ENCODE peak calls at places on chromosome 17, in four cellular contexts. One of them, this sample, is unnamed.

GRCh38 chr17:62398891-62399290 is 18.5 kb downstream of the EFCAB3 start:
- DNase-seq in progenitor cell of endocrine pancreas: no peak
- DNase-seq in mammary epithelial cell: no peak
- DNase-seq in H9: no peak
- DNase-seq in this sample: no peak

GRCh38 chr17:51852603-51853002 is 305.9 kb downstream of the CA10 start:
- DNase-seq in progenitor cell of endocrine pancreas: no peak
- DNase-seq in mammary epithelial cell: no peak
- DNase-seq in H9: no peak
- DNase-seq in this sample: no peak

GRCh38 chr17:21213491-21214014 is 408 bp downstream of the TMEM11 start:
- DNase-seq in progenitor cell of endocrine pancreas: peak
- DNase-seq in mammary epithelial cell: no peak
- DNase-seq in H9: no peak
- DNase-seq in this sample: peak

GRCh38 chr17:59963738-59964454 is 644 bp downstream of the RNFT1 start:
- DNase-seq in progenitor cell of endocrine pancreas: no peak
- DNase-seq in mammary epithelial cell: peak
- DNase-seq in H9: no peak
- DNase-seq in this sample: peak

GRCh38 chr17:43368740-43369506 is 29.9 kb upstream of the ARL4D start:
- DNase-seq in progenitor cell of endocrine pancreas: peak
- DNase-seq in mammary epithelial cell: peak
- DNase-seq in H9: peak
- DNase-seq in this sample: peak

GRCh38 chr17:42182927-42183734 is 2.1 kb downstream of the HCRT start:
- DNase-seq in progenitor cell of endocrine pancreas: no peak
- DNase-seq in mammary epithelial cell: peak
- DNase-seq in H9: no peak
- DNase-seq in this sample: no peak

GRCh38 chr17:6775871-6776405 is at the start of gene FBXO39:
- DNase-seq in progenitor cell of endocrine pancreas: no peak
- DNase-seq in mammary epithelial cell: no peak
- DNase-seq in H9: peak
- DNase-seq in this sample: peak

GRCh38 chr17:81534157-81535006 is 6.2 kb downstream of the FSCN2 start:
- DNase-seq in progenitor cell of endocrine pancreas: no peak
- DNase-seq in mammary epithelial cell: no peak
- DNase-seq in H9: no peak
- DNase-seq in this sample: no peak

GRCh38 chr17:70886648-70887047 is 717.3 kb downstream of the KCNJ2 start:
- DNase-seq in progenitor cell of endocrine pancreas: no peak
- DNase-seq in mammary epithelial cell: no peak
- DNase-seq in H9: no peak
- DNase-seq in this sample: no peak

GRCh38 chr17:18301081-18301480 is 13.7 kb downstream of the TOP3A start:
- DNase-seq in progenitor cell of endocrine pancreas: no peak
- DNase-seq in mammary epithelial cell: no peak
- DNase-seq in H9: no peak
- DNase-seq in this sample: no peak

GRCh38 chr17:57705921-57706695 is 39.0 kb downstream of the CCDC182 start:
- DNase-seq in progenitor cell of endocrine pancreas: no peak
- DNase-seq in mammary epithelial cell: no peak
- DNase-seq in H9: no peak
- DNase-seq in this sample: no peak

GRCh38 chr17:43524945-43525575 is 21.1 kb downstream of the ETV4 start:
- DNase-seq in progenitor cell of endocrine pancreas: no peak
- DNase-seq in mammary epithelial cell: no peak
- DNase-seq in H9: no peak
- DNase-seq in this sample: no peak

GRCh38 chr17:4657678-4658077 is 16.2 kb upstream of the ALOX15 start:
- DNase-seq in progenitor cell of endocrine pancreas: no peak
- DNase-seq in mammary epithelial cell: no peak
- DNase-seq in H9: no peak
- DNase-seq in this sample: no peak

GRCh38 chr17:78337244-78338109 is 22.4 kb downstream of the SOCS3 start:
- DNase-seq in progenitor cell of endocrine pancreas: no peak
- DNase-seq in mammary epithelial cell: peak
- DNase-seq in H9: peak
- DNase-seq in this sample: no peak

GRCh38 chr17:80477647-80478478 is 1.5 kb upstream of the NPTX1 start:
- DNase-seq in progenitor cell of endocrine pancreas: peak
- DNase-seq in mammary epithelial cell: peak
- DNase-seq in H9: peak
- DNase-seq in this sample: peak
- TF ChIP-seq CTCF in progenitor cell of endocrine pancreas: peak
- TF ChIP-seq CTCF in mammary epithelial cell: peak
- TF ChIP-seq CTCF in H9: peak
- TF ChIP-seq CTCF in this sample: peak

DNA sequence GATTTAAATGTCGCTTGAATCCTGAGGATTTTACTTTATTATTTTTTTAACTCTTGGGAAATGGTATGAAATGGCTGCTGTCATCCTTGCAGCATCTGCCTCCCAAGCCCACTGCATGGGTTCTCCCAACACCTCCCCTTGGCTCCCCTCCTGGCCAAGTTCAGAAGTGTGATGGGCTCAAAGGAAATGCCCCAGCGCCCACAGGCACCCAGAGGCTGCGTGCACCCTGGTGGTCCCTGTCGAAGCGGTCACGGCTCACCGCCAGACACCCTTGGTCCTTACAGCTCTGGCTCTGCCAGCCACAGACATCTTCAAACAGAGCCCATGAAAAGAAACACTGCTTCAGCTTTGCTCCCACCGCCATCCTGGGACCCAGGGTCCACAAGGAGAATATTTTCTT is 334.7 kb downstream of the SOX9 start:
- DNase-seq in progenitor cell of endocrine pancreas: no peak
- DNase-seq in mammary epithelial cell: no peak
- DNase-seq in H9: no peak
- DNase-seq in this sample: peak
- TF ChIP-seq CTCF in progenitor cell of endocrine pancreas: no peak
- TF ChIP-seq CTCF in mammary epithelial cell: peak
- TF ChIP-seq CTCF in H9: peak
- TF ChIP-seq CTCF in this sample: no peak

GRCh38 chr17:16286947-16287562 is 66.2 kb downstream of the CENPV start:
- DNase-seq in progenitor cell of endocrine pancreas: no peak
- DNase-seq in mammary epithelial cell: no peak
- DNase-seq in H9: peak
- DNase-seq in this sample: no peak
- TF ChIP-seq CTCF in progenitor cell of endocrine pancreas: no peak
- TF ChIP-seq CTCF in mammary epithelial cell: no peak
- TF ChIP-seq CTCF in H9: peak
- TF ChIP-seq CTCF in this sample: no peak

GRCh38 chr17:44832821-44833220 is 2.7 kb upstream of the GJC1 start:
- DNase-seq in progenitor cell of endocrine pancreas: no peak
- DNase-seq in mammary epithelial cell: no peak
- DNase-seq in H9: no peak
- DNase-seq in this sample: no peak
- TF ChIP-seq CTCF in progenitor cell of endocrine pancreas: peak
- TF ChIP-seq CTCF in mammary epithelial cell: no peak
- TF ChIP-seq CTCF in H9: peak
- TF ChIP-seq CTCF in this sample: no peak

GRCh38 chr17:38459556-38459955 is 31.3 kb downstream of the ARHGAP23 start:
- DNase-seq in progenitor cell of endocrine pancreas: no peak
- DNase-seq in mammary epithelial cell: no peak
- DNase-seq in H9: no peak
- DNase-seq in this sample: peak
- TF ChIP-seq CTCF in progenitor cell of endocrine pancreas: no peak
- TF ChIP-seq CTCF in mammary epithelial cell: no peak
- TF ChIP-seq CTCF in H9: no peak
- TF ChIP-seq CTCF in this sample: no peak

GRCh38 chr17:977163-977562 is 2.4 kb downstream of the NXN start:
- DNase-seq in progenitor cell of endocrine pancreas: no peak
- DNase-seq in mammary epithelial cell: no peak
- DNase-seq in H9: no peak
- DNase-seq in this sample: no peak
- TF ChIP-seq CTCF in progenitor cell of endocrine pancreas: no peak
- TF ChIP-seq CTCF in mammary epithelial cell: no peak
- TF ChIP-seq CTCF in H9: no peak
- TF ChIP-seq CTCF in this sample: no peak

DNA sequence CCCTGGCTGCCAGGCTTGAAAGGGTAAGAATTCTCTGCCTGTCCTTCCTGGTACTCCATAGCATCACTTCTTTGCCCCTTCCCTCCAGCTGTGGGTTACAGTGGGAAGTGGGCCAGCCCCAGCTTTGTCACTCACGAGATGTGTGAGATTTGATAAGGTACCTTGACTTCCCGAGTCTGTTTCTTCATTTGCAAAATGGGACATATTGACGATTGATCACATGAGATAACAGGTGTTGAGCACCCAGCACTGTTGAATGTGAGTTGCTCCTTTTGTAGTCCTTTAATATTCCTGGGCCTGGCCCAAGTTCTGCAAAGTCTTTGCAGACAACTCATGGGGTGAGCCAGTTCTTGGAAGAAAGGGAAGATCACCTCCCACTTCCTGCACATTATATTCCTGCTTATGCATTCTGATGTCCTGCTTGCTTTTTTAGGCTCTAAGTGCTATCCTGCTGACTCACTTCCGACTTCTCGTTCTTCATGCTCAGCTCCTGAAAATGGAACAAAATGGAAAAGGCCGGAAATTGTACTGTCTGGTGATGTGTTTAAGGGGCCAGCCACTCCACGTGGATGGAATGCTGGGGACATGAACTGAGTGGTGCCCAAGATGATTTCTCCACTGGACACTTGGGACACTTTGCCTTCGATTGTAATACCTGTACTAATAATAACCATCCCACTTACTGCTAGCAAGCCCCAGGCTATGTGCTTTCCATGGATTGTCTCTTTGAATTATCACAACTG is 8.3 kb upstream of the NLK start:
- DNase-seq in progenitor cell of endocrine pancreas: no peak
- DNase-seq in mammary epithelial cell: peak
- DNase-seq in H9: no peak
- DNase-seq in this sample: no peak
- TF ChIP-seq CTCF in progenitor cell of endocrine pancreas: no peak
- TF ChIP-seq CTCF in mammary epithelial cell: no peak
- TF ChIP-seq CTCF in H9: no peak
- TF ChIP-seq CTCF in this sample: no peak

DNA sequence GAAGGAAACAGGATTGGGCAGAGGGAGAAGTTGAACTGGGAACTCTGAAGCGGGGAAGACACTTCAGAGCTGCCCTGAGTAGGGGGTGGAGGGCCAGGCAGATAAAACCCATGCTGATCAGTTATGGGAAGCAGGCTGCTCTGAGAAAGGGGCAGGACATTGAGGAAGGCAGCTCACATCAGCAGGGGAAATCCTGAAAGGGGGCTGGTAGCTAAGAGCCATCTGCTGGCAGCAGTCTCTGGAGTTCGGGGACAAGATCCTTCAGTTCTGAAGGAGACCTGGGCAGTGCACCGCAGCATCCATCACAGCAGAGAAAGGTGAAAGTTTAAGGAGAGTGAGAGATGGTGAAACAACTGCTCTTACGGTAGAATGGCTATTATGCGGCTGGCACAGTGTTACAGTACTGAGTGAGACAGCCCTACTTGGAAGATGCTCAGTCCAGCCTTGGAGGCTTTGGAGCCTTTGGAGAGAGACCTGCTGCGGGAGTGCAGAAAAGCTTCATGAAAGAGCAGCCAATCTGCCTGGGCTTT is 5.4 kb upstream of the KIF18B start:
- DNase-seq in progenitor cell of endocrine pancreas: no peak
- DNase-seq in mammary epithelial cell: no peak
- DNase-seq in H9: peak
- DNase-seq in this sample: no peak
- TF ChIP-seq CTCF in progenitor cell of endocrine pancreas: no peak
- TF ChIP-seq CTCF in mammary epithelial cell: no peak
- TF ChIP-seq CTCF in H9: peak
- TF ChIP-seq CTCF in this sample: no peak

DNA sequence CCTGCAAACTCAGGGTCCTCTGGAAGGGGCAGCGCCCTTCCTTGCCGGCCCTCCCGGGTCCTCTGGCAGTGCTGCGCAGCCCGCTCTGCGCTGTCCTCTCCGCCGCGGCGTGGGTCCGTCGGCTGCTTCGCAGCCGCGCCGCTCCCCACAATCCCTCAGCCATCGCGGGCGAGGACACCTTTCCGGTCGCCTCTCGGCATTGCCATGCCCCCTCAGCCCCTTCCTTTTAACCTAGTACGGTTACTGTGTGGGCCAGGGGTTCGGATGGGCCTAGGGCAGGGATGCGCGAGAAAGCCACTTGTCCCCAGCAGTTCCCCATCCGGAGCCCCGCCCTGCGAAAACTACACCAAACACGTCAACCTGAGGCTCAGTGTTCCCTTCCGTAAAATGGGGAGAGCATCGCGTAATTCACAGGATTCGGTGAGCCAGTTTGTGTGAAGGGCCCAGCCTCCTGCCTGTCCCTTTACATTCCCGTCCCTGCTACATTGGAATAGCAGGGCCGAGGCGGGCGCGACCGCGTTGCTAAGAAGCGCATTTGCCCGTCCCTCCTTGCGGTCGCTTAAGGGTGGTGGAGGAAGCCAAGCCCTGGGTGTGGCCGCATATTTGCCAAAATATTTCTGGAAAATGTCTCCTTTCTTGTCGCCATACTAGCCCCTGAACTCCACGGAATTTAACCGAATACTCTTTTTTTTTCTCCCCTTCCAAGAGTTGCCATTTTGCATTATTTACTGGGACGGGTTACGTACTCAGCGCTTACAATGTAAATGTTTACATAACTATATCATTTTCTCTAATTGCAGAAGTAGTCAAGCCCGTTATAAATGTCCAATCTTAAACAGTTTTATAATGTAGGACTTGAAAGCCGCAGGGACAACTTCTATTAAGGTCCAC is 13.2 kb downstream of the COPZ2 start:
- DNase-seq in progenitor cell of endocrine pancreas: no peak
- DNase-seq in mammary epithelial cell: peak
- DNase-seq in H9: peak
- DNase-seq in this sample: peak
- TF ChIP-seq CTCF in progenitor cell of endocrine pancreas: no peak
- TF ChIP-seq CTCF in mammary epithelial cell: peak
- TF ChIP-seq CTCF in H9: no peak
- TF ChIP-seq CTCF in this sample: no peak

This sample was measured in nephron progenitor cell.